ENCODE peak calls at places on chromosomes 6 and 20, in seven cellular contexts. One of them, this sample, is unnamed.
A peak's percentile ranks its signal among the peaks of the same experiment; 100 is the strongest.

GRCh38 chr20:51966296-51966971 is 164.1 kb upstream of the SALL4 start:
- DNase-seq in GM23338: peak; percentile 95
- DNase-seq in lower lobe of right lung: no peak
- DNase-seq in ELR: peak; percentile 83
- DNase-seq in NCI-H1694 treated with DMSO at 0.1 percent for 48 hours: no peak
- DNase-seq in activated naive CD8-positive, alpha-beta T cell treated with anti-CD3 and anti-CD28 coated beads, Interleukin-2, amount 50 U/mL, for 24 hours: peak; percentile 9
- DNase-seq in T1000: no peak
- DNase-seq in this sample: peak; percentile 82

GRCh38 chr6:6697620-6698019 is 109.1 kb downstream of the LY86 start:
- DNase-seq in ELR: no peak
- DNase-seq in GM23338: no peak
- DNase-seq in lower lobe of right lung: no peak
- DNase-seq in activated naive CD8-positive, alpha-beta T cell treated with anti-CD3 and anti-CD28 coated beads, Interleukin-2, amount 50 U/mL, for 24 hours: no peak
- DNase-seq in T1000: no peak
- DNase-seq in NCI-H1694 treated with DMSO at 0.1 percent for 48 hours: no peak
- DNase-seq in this sample: no peak

GRCh38 chr6:6886160-6886885 is 221.4 kb upstream of the RREB1 start:
- DNase-seq in activated naive CD8-positive, alpha-beta T cell treated with anti-CD3 and anti-CD28 coated beads, Interleukin-2, amount 50 U/mL, for 24 hours: no peak
- DNase-seq in lower lobe of right lung: peak; percentile 76
- DNase-seq in T1000: no peak
- DNase-seq in NCI-H1694 treated with DMSO at 0.1 percent for 48 hours: no peak
- DNase-seq in GM23338: no peak
- DNase-seq in ELR: no peak
- DNase-seq in this sample: no peak

GRCh38 chr20:43691928-43692524 is 25.1 kb downstream of the MYBL2 start:
- DNase-seq in NCI-H1694 treated with DMSO at 0.1 percent for 48 hours: no peak
- DNase-seq in GM23338: peak; percentile 74
- DNase-seq in ELR: peak; percentile 72
- DNase-seq in T1000: peak; percentile 22
- DNase-seq in activated naive CD8-positive, alpha-beta T cell treated with anti-CD3 and anti-CD28 coated beads, Interleukin-2, amount 50 U/mL, for 24 hours: peak; percentile 76
- DNase-seq in lower lobe of right lung: no peak
- DNase-seq in this sample: peak; percentile 66

GRCh38 chr6:29625337-29625930 is 7.5 kb downstream of the GABBR1 start:
- DNase-seq in activated naive CD8-positive, alpha-beta T cell treated with anti-CD3 and anti-CD28 coated beads, Interleukin-2, amount 50 U/mL, for 24 hours: no peak
- DNase-seq in GM23338: no peak
- DNase-seq in lower lobe of right lung: no peak
- DNase-seq in T1000: no peak
- DNase-seq in NCI-H1694 treated with DMSO at 0.1 percent for 48 hours: no peak
- DNase-seq in ELR: no peak
- DNase-seq in this sample: no peak

GRCh38 chr20:16563066-16563806 is 10.0 kb downstream of the KIF16B start:
- DNase-seq in lower lobe of right lung: no peak
- DNase-seq in GM23338: no peak
- DNase-seq in activated naive CD8-positive, alpha-beta T cell treated with anti-CD3 and anti-CD28 coated beads, Interleukin-2, amount 50 U/mL, for 24 hours: no peak
- DNase-seq in ELR: no peak
- DNase-seq in T1000: no peak
- DNase-seq in NCI-H1694 treated with DMSO at 0.1 percent for 48 hours: no peak
- DNase-seq in this sample: no peak

GRCh38 chr6:161198176-161198575 is 75.7 kb downstream of the AGPAT4 start:
- DNase-seq in lower lobe of right lung: no peak
- DNase-seq in ELR: no peak
- DNase-seq in T1000: no peak
- DNase-seq in NCI-H1694 treated with DMSO at 0.1 percent for 48 hours: no peak
- DNase-seq in GM23338: no peak
- DNase-seq in activated naive CD8-positive, alpha-beta T cell treated with anti-CD3 and anti-CD28 coated beads, Interleukin-2, amount 50 U/mL, for 24 hours: no peak
- DNase-seq in this sample: no peak

GRCh38 chr6:32947552-32948465 is 5.1 kb downstream of the HLA-DMA start:
- DNase-seq in ELR: peak; percentile 68
- DNase-seq in GM23338: peak; percentile 86
- DNase-seq in NCI-H1694 treated with DMSO at 0.1 percent for 48 hours: peak; percentile 11
- DNase-seq in activated naive CD8-positive, alpha-beta T cell treated with anti-CD3 and anti-CD28 coated beads, Interleukin-2, amount 50 U/mL, for 24 hours: no peak
- DNase-seq in lower lobe of right lung: no peak
- DNase-seq in T1000: no peak
- DNase-seq in this sample: peak; percentile 69

GRCh38 chr20:2701671-2702081 is 9.1 kb downstream of the EBF4 start:
- DNase-seq in ELR: no peak
- DNase-seq in T1000: no peak
- DNase-seq in NCI-H1694 treated with DMSO at 0.1 percent for 48 hours: no peak
- DNase-seq in lower lobe of right lung: no peak
- DNase-seq in GM23338: peak; percentile 89
- DNase-seq in activated naive CD8-positive, alpha-beta T cell treated with anti-CD3 and anti-CD28 coated beads, Interleukin-2, amount 50 U/mL, for 24 hours: no peak
- DNase-seq in this sample: peak; percentile 88

GRCh38 chr6:53728570-53729194 is 63.1 kb upstream of the KLHL31 start:
- DNase-seq in lower lobe of right lung: peak; percentile 52
- DNase-seq in NCI-H1694 treated with DMSO at 0.1 percent for 48 hours: peak; percentile 35
- DNase-seq in activated naive CD8-positive, alpha-beta T cell treated with anti-CD3 and anti-CD28 coated beads, Interleukin-2, amount 50 U/mL, for 24 hours: peak; percentile 60
- DNase-seq in ELR: peak; percentile 72
- DNase-seq in GM23338: peak; percentile 79
- DNase-seq in T1000: no peak
- DNase-seq in this sample: peak; percentile 60

GRCh38 chr6:161837854-161838253 is 564.0 kb upstream of the AGPAT4 start:
- DNase-seq in ELR: peak; percentile 1
- DNase-seq in GM23338: no peak
- DNase-seq in NCI-H1694 treated with DMSO at 0.1 percent for 48 hours: no peak
- DNase-seq in T1000: no peak
- DNase-seq in activated naive CD8-positive, alpha-beta T cell treated with anti-CD3 and anti-CD28 coated beads, Interleukin-2, amount 50 U/mL, for 24 hours: no peak
- DNase-seq in lower lobe of right lung: no peak
- DNase-seq in this sample: no peak

GRCh38 chr20:14619411-14619810 is 282.0 kb upstream of the FLRT3 start:
- DNase-seq in NCI-H1694 treated with DMSO at 0.1 percent for 48 hours: no peak
- DNase-seq in activated naive CD8-positive, alpha-beta T cell treated with anti-CD3 and anti-CD28 coated beads, Interleukin-2, amount 50 U/mL, for 24 hours: no peak
- DNase-seq in lower lobe of right lung: no peak
- DNase-seq in ELR: no peak
- DNase-seq in GM23338: no peak
- DNase-seq in T1000: no peak
- DNase-seq in this sample: no peak

GRCh38 chr20:53050338-53050737 is 78.2 kb downstream of the TSHZ2 start:
- DNase-seq in ELR: no peak
- DNase-seq in GM23338: no peak
- DNase-seq in T1000: no peak
- DNase-seq in activated naive CD8-positive, alpha-beta T cell treated with anti-CD3 and anti-CD28 coated beads, Interleukin-2, amount 50 U/mL, for 24 hours: no peak
- DNase-seq in NCI-H1694 treated with DMSO at 0.1 percent for 48 hours: no peak
- DNase-seq in lower lobe of right lung: no peak
- DNase-seq in this sample: no peak

GRCh38 chr20:15760217-15760567 is 813.1 kb downstream of the KIF16B start:
- DNase-seq in T1000: no peak
- DNase-seq in activated naive CD8-positive, alpha-beta T cell treated with anti-CD3 and anti-CD28 coated beads, Interleukin-2, amount 50 U/mL, for 24 hours: no peak
- DNase-seq in ELR: no peak
- DNase-seq in GM23338: no peak
- DNase-seq in lower lobe of right lung: no peak
- DNase-seq in NCI-H1694 treated with DMSO at 0.1 percent for 48 hours: peak; percentile 53
- DNase-seq in this sample: no peak

GRCh38 chr6:117491916-117492315 is 9.4 kb downstream of the DCBLD1 start:
- DNase-seq in GM23338: no peak
- DNase-seq in lower lobe of right lung: no peak
- DNase-seq in NCI-H1694 treated with DMSO at 0.1 percent for 48 hours: no peak
- DNase-seq in ELR: peak; percentile 92
- DNase-seq in T1000: no peak
- DNase-seq in activated naive CD8-positive, alpha-beta T cell treated with anti-CD3 and anti-CD28 coated beads, Interleukin-2, amount 50 U/mL, for 24 hours: no peak
- DNase-seq in this sample: no peak

GRCh38 chr20:44643596-44644383 is 7.7 kb downstream of the ADA start:
- DNase-seq in T1000: peak; percentile 76
- DNase-seq in ELR: peak; percentile 92
- DNase-seq in NCI-H1694 treated with DMSO at 0.1 percent for 48 hours: no peak
- DNase-seq in GM23338: peak; percentile 54
- DNase-seq in lower lobe of right lung: peak; percentile 69
- DNase-seq in activated naive CD8-positive, alpha-beta T cell treated with anti-CD3 and anti-CD28 coated beads, Interleukin-2, amount 50 U/mL, for 24 hours: peak; percentile 40
- DNase-seq in this sample: peak; percentile 84

GRCh38 chr6:166173292-166173951 is 5.8 kb upstream of the TBXT start:
- DNase-seq in activated naive CD8-positive, alpha-beta T cell treated with anti-CD3 and anti-CD28 coated beads, Interleukin-2, amount 50 U/mL, for 24 hours: no peak
- DNase-seq in ELR: no peak
- DNase-seq in GM23338: peak; percentile 75
- DNase-seq in NCI-H1694 treated with DMSO at 0.1 percent for 48 hours: no peak
- DNase-seq in T1000: no peak
- DNase-seq in lower lobe of right lung: no peak
- DNase-seq in this sample: peak; percentile 82

GRCh38 chr20:12433724-12434123 is 516.0 kb downstream of the BTBD3 start:
- DNase-seq in T1000: no peak
- DNase-seq in NCI-H1694 treated with DMSO at 0.1 percent for 48 hours: no peak
- DNase-seq in GM23338: no peak
- DNase-seq in lower lobe of right lung: no peak
- DNase-seq in activated naive CD8-positive, alpha-beta T cell treated with anti-CD3 and anti-CD28 coated beads, Interleukin-2, amount 50 U/mL, for 24 hours: no peak
- DNase-seq in ELR: no peak
- DNase-seq in this sample: no peak

GRCh38 chr6:83574783-83575182 is 62.4 kb downstream of the PRSS35 start:
- DNase-seq in activated naive CD8-positive, alpha-beta T cell treated with anti-CD3 and anti-CD28 coated beads, Interleukin-2, amount 50 U/mL, for 24 hours: no peak
- DNase-seq in lower lobe of right lung: no peak
- DNase-seq in NCI-H1694 treated with DMSO at 0.1 percent for 48 hours: no peak
- DNase-seq in GM23338: no peak
- DNase-seq in T1000: no peak
- DNase-seq in ELR: no peak
- DNase-seq in this sample: no peak

GRCh38 chr20:31770243-31770642 is 31.2 kb downstream of the TPX2 start:
- DNase-seq in T1000: no peak
- DNase-seq in NCI-H1694 treated with DMSO at 0.1 percent for 48 hours: no peak
- DNase-seq in lower lobe of right lung: no peak
- DNase-seq in activated naive CD8-positive, alpha-beta T cell treated with anti-CD3 and anti-CD28 coated beads, Interleukin-2, amount 50 U/mL, for 24 hours: no peak
- DNase-seq in ELR: no peak
- DNase-seq in GM23338: no peak
- DNase-seq in this sample: no peak

GRCh38 chr6:159594750-159595117 is 98.3 kb downstream of the SOD2 start:
- DNase-seq in ELR: peak; percentile 88
- DNase-seq in NCI-H1694 treated with DMSO at 0.1 percent for 48 hours: no peak
- DNase-seq in lower lobe of right lung: no peak
- DNase-seq in T1000: no peak
- DNase-seq in GM23338: no peak
- DNase-seq in activated naive CD8-positive, alpha-beta T cell treated with anti-CD3 and anti-CD28 coated beads, Interleukin-2, amount 50 U/mL, for 24 hours: no peak
- DNase-seq in this sample: no peak

GRCh38 chr6:137266032-137266586 is 46.9 kb upstream of the IFNGR1 start:
- DNase-seq in lower lobe of right lung: no peak
- DNase-seq in T1000: no peak
- DNase-seq in activated naive CD8-positive, alpha-beta T cell treated with anti-CD3 and anti-CD28 coated beads, Interleukin-2, amount 50 U/mL, for 24 hours: no peak
- DNase-seq in ELR: no peak
- DNase-seq in NCI-H1694 treated with DMSO at 0.1 percent for 48 hours: no peak
- DNase-seq in GM23338: no peak
- DNase-seq in this sample: no peak

GRCh38 chr6:168318579-168319278 is 848 bp downstream of the DACT2 start:
- DNase-seq in activated naive CD8-positive, alpha-beta T cell treated with anti-CD3 and anti-CD28 coated beads, Interleukin-2, amount 50 U/mL, for 24 hours: no peak
- DNase-seq in ELR: no peak
- DNase-seq in GM23338: no peak
- DNase-seq in T1000: no peak
- DNase-seq in NCI-H1694 treated with DMSO at 0.1 percent for 48 hours: no peak
- DNase-seq in lower lobe of right lung: no peak
- DNase-seq in this sample: no peak

GRCh38 chr6:33806795-33807194 is 3.0 kb upstream of the MLN start:
- DNase-seq in activated naive CD8-positive, alpha-beta T cell treated with anti-CD3 and anti-CD28 coated beads, Interleukin-2, amount 50 U/mL, for 24 hours: no peak
- DNase-seq in ELR: no peak
- DNase-seq in T1000: no peak
- DNase-seq in GM23338: no peak
- DNase-seq in lower lobe of right lung: no peak
- DNase-seq in NCI-H1694 treated with DMSO at 0.1 percent for 48 hours: no peak
- DNase-seq in this sample: no peak

GRCh38 chr6:158834675-158835385 is 15.7 kb upstream of the EZR start:
- DNase-seq in GM23338: no peak
- DNase-seq in NCI-H1694 treated with DMSO at 0.1 percent for 48 hours: no peak
- DNase-seq in T1000: no peak
- DNase-seq in lower lobe of right lung: no peak
- DNase-seq in ELR: no peak
- DNase-seq in activated naive CD8-positive, alpha-beta T cell treated with anti-CD3 and anti-CD28 coated beads, Interleukin-2, amount 50 U/mL, for 24 hours: no peak
- DNase-seq in this sample: no peak

GRCh38 chr6:96582457-96582856 is 19.5 kb downstream of the FHL5 start:
- DNase-seq in T1000: no peak
- DNase-seq in NCI-H1694 treated with DMSO at 0.1 percent for 48 hours: no peak
- DNase-seq in GM23338: no peak
- DNase-seq in lower lobe of right lung: no peak
- DNase-seq in ELR: no peak
- DNase-seq in activated naive CD8-positive, alpha-beta T cell treated with anti-CD3 and anti-CD28 coated beads, Interleukin-2, amount 50 U/mL, for 24 hours: no peak
- DNase-seq in this sample: no peak

GRCh38 chr6:124099520-124099919 is 295.9 kb downstream of the NKAIN2 start:
- DNase-seq in lower lobe of right lung: no peak
- DNase-seq in T1000: no peak
- DNase-seq in GM23338: peak; percentile 49
- DNase-seq in NCI-H1694 treated with DMSO at 0.1 percent for 48 hours: no peak
- DNase-seq in ELR: no peak
- DNase-seq in activated naive CD8-positive, alpha-beta T cell treated with anti-CD3 and anti-CD28 coated beads, Interleukin-2, amount 50 U/mL, for 24 hours: no peak
- DNase-seq in this sample: no peak

GRCh38 chr6:34360556-34360955 is 31.9 kb downstream of the NUDT3 start:
- DNase-seq in T1000: no peak
- DNase-seq in activated naive CD8-positive, alpha-beta T cell treated with anti-CD3 and anti-CD28 coated beads, Interleukin-2, amount 50 U/mL, for 24 hours: no peak
- DNase-seq in NCI-H1694 treated with DMSO at 0.1 percent for 48 hours: no peak
- DNase-seq in lower lobe of right lung: no peak
- DNase-seq in ELR: peak; percentile 43
- DNase-seq in GM23338: no peak
- DNase-seq in this sample: no peak

GRCh38 chr20:18973499-18974173 is 160.1 kb downstream of the SCP2D1 start:
- DNase-seq in ELR: no peak
- DNase-seq in T1000: no peak
- DNase-seq in activated naive CD8-positive, alpha-beta T cell treated with anti-CD3 and anti-CD28 coated beads, Interleukin-2, amount 50 U/mL, for 24 hours: no peak
- DNase-seq in GM23338: no peak
- DNase-seq in lower lobe of right lung: no peak
- DNase-seq in NCI-H1694 treated with DMSO at 0.1 percent for 48 hours: no peak
- DNase-seq in this sample: no peak

GRCh38 chr6:39530201-39530759 is 194.9 kb downstream of the KIF6 start:
- DNase-seq in NCI-H1694 treated with DMSO at 0.1 percent for 48 hours: no peak
- DNase-seq in activated naive CD8-positive, alpha-beta T cell treated with anti-CD3 and anti-CD28 coated beads, Interleukin-2, amount 50 U/mL, for 24 hours: no peak
- DNase-seq in ELR: peak; percentile 49
- DNase-seq in lower lobe of right lung: no peak
- DNase-seq in T1000: peak; percentile 21
- DNase-seq in GM23338: no peak
- DNase-seq in this sample: no peak

GRCh38 chr20:41004561-41005360 is 23.9 kb upstream of the TOP1 start:
- DNase-seq in activated naive CD8-positive, alpha-beta T cell treated with anti-CD3 and anti-CD28 coated beads, Interleukin-2, amount 50 U/mL, for 24 hours: peak; percentile 17
- DNase-seq in lower lobe of right lung: no peak
- DNase-seq in ELR: peak; percentile 68
- DNase-seq in T1000: no peak
- DNase-seq in NCI-H1694 treated with DMSO at 0.1 percent for 48 hours: no peak
- DNase-seq in GM23338: no peak
- DNase-seq in this sample: no peak

GRCh38 chr6:17478946-17479345 is 85.6 kb downstream of the CAP2 start:
- DNase-seq in GM23338: no peak
- DNase-seq in lower lobe of right lung: no peak
- DNase-seq in NCI-H1694 treated with DMSO at 0.1 percent for 48 hours: no peak
- DNase-seq in T1000: no peak
- DNase-seq in activated naive CD8-positive, alpha-beta T cell treated with anti-CD3 and anti-CD28 coated beads, Interleukin-2, amount 50 U/mL, for 24 hours: no peak
- DNase-seq in ELR: no peak
- DNase-seq in this sample: no peak